ENCODE peak calls at places on chromosomes 5 and 9, in eight cellular contexts. V is SJSA1, U is PC-3, S is right lobe of liver, E is A673, C is small intestine, A is mucosa of descending colon, Y is osteoblast. M is an unnamed sample. For H3K36me3, the result is how much of the 10 kb centered on the place peaks cover.

GRCh38 chr5:94672746-94673145 is 54.3 kb downstream of the SLF1 start:
- DNase-seq in V (no peak), U (no peak), S (no peak), E (no peak), C (no peak), A (no peak), Y (no peak), M (no peak)

GRCh38 chr5:40842351-40842750 is 1.2 kb downstream of the CARD6 start:
- DNase-seq in V (no peak), U (peak), S (no peak), E (no peak), C (peak), A (no peak), Y (peak), M (peak)

GRCh38 chr9:15837079-15837679 is 284.3 kb downstream of the CCDC171 start:
- DNase-seq in V (peak), U (peak), S (no peak), E (peak), C (peak), A (peak), Y (peak), M (peak)

GRCh38 chr9:125812403-125812802 is 65.2 kb downstream of the PBX3 start:
- DNase-seq in V (no peak), U (no peak), S (no peak), E (no peak), C (no peak), A (no peak), Y (no peak), M (no peak)

GRCh38 chr5:34914671-34915138 is 599 bp downstream of the RAD1 start:
- DNase-seq in V (no peak), U (peak), S (peak), E (peak), C (peak), A (peak), Y (peak), M (peak)

GRCh38 chr5:133523013-133523658 is 89.2 kb downstream of the FSTL4 start:
- DNase-seq in V (no peak), U (no peak), S (no peak), E (no peak), C (no peak), A (no peak), Y (no peak), M (no peak)

GRCh38 chr5:67182406-67182805 is 14.2 kb downstream of the CD180 start:
- DNase-seq in V (no peak), U (no peak), S (no peak), E (no peak), C (no peak), A (no peak), Y (peak), M (peak)

GRCh38 chr5:3353561-3353960 is 242.1 kb upstream of the IRX1 start:
- DNase-seq in V (no peak), U (no peak), S (peak), E (no peak), C (no peak), A (no peak), Y (no peak), M (no peak)

GRCh38 chr5:132381614-132382013 is 12.1 kb downstream of the SLC22A5 start:
- DNase-seq in V (no peak), U (no peak), S (no peak), E (no peak), C (no peak), A (no peak), Y (no peak), M (no peak)
- H3K36me3 ChIP-seq in V (under half), U (under half), S (under half), E (under half), C (under half), A (under half), Y (under half), M (under half)

GRCh38 chr5:132205385-132206125 is 22.1 kb downstream of the P4HA2 start:
- DNase-seq in V (no peak), U (no peak), S (peak), E (no peak), C (no peak), A (no peak), Y (no peak), M (peak)

GRCh38 chr5:132203464-132203818 is 24.2 kb downstream of the P4HA2 start:
- DNase-seq in V (no peak), U (no peak), S (no peak), E (no peak), C (no peak), A (no peak), Y (no peak), M (peak)

GRCh38 chr5:132204736-132205135 is 22.9 kb downstream of the P4HA2 start:
- DNase-seq in V (no peak), U (no peak), S (peak), E (no peak), C (no peak), A (no peak), Y (no peak), M (no peak)

GRCh38 chr5:132203916-132204315 is 23.7 kb downstream of the P4HA2 start:
- DNase-seq in V (no peak), U (no peak), S (peak), E (no peak), C (no peak), A (no peak), Y (no peak), M (no peak)

DNA sequence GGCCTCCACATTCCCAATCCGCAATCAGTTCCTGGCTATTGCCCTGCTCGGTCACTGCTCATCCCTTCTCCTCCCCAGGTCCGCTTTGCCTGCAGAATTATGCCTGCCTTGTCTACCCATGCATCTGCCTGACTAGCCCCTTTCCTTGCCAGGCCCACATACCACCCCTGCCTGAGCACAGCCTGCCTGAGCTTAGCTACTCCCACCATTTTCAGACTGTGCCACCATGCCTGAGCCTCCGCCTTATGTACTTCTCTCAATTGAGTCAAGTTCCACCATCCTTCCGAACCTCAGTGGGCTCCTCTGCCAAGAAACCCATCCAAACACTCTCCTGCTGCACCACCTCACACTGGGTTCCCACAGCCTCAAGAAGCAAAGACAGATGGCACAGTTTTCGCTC is 23.3 kb downstream of the P4HA2 start:
- DNase-seq in V (no peak), U (no peak), S (peak), E (no peak), C (no peak), A (no peak), Y (no peak), M (no peak)
- H3K36me3 ChIP-seq in V (half or more), U (under half), S (under half), E (under half), C (under half), A (under half), Y (half or more), M (half or more)

GRCh38 chr5:178207183-178207916 is 3.0 kb downstream of the HNRNPAB start:
- DNase-seq in V (no peak), U (peak), S (peak), E (no peak), C (peak), A (peak), Y (peak), M (peak)
- H3K36me3 ChIP-seq in V (half or more), U (half or more), S (under half), E (half or more), C (under half), A (under half), Y (half or more), M (half or more)

GRCh38 chr5:56761486-56761885 is 53.9 kb upstream of the MAP3K1 start:
- DNase-seq in V (no peak), U (no peak), S (no peak), E (no peak), C (no peak), A (no peak), Y (no peak), M (no peak)
- H3K36me3 ChIP-seq in V (under half), U (under half), S (under half), E (under half), C (under half), A (under half), Y (under half), M (under half)

GRCh38 chr9:123432331-123433236 is 76.6 kb downstream of the CRB2 start:
- DNase-seq in V (no peak), U (no peak), S (peak), E (no peak), C (no peak), A (no peak), Y (no peak), M (no peak)
- H3K36me3 ChIP-seq in V (under half), U (under half), S (under half), E (under half), C (under half), A (under half), Y (under half), M (under half)

GRCh38 chr9:109387206-109387605 is 66.3 kb upstream of the EPB41L4B start:
- DNase-seq in V (no peak), U (no peak), S (no peak), E (no peak), C (no peak), A (no peak), Y (no peak), M (no peak)

GRCh38 chr9:109383947-109384346 is 63.1 kb upstream of the EPB41L4B start:
- DNase-seq in V (no peak), U (no peak), S (no peak), E (no peak), C (no peak), A (no peak), Y (no peak), M (no peak)

GRCh38 chr9:109385499-109385898 is 64.6 kb upstream of the EPB41L4B start:
- DNase-seq in V (no peak), U (no peak), S (no peak), E (no peak), C (no peak), A (no peak), Y (no peak), M (no peak)

GRCh38 chr9:109383356-109383755 is 62.5 kb upstream of the EPB41L4B start:
- DNase-seq in V (no peak), U (no peak), S (no peak), E (no peak), C (no peak), A (no peak), Y (no peak), M (no peak)

DNA sequence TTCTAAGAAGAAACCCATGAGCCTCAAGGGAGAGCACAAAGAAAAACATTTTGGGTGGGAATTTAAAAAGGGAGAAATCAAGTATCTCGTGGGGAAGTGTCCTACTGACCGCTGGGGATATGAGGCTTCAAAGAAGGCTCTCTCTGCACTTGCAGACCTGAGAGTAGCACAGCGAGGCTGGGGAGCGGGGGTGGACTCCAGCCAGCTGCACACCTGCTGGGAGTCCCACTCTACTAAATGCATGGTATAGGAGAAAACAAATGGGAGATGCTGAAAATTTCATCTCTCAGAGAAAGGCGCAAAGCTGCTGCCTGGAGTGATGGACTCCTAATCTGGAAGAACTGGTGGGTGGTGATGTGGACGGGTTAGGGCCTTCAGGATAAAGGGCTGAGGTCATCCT is 67.0 kb upstream of the EPB41L4B start:
- DNase-seq in V (no peak), U (no peak), S (no peak), E (no peak), C (no peak), A (no peak), Y (no peak), M (no peak)
- H3K36me3 ChIP-seq in V (under half), U (under half), S (under half), E (under half), C (under half), A (under half), Y (under half), M (under half)

M was measured in IMR-90.